ENCODE peak calls at places on chromosomes 5 and 9, in ten cellular contexts. W, N, G, C, X, B, R, O, P and A are unnamed samples.

GRCh38 chr5:144487761-144488160 is 317.1 kb downstream of the KCTD16 start:
- DNase-seq in W (no peak), N (no peak), G (no peak), C (no peak), X (no peak), B (no peak), R (no peak), O (no peak), P (no peak), A (no peak)

GRCh38 chr5:126857472-126858410 is 80.8 kb downstream of the LMNB1 start:
- DNase-seq in W (no peak), N (no peak), G (no peak), C (no peak), X (no peak), B (no peak), R (no peak), O (no peak), P (no peak), A (no peak)

GRCh38 chr5:73793911-73794310 is 167.9 kb downstream of the ARHGEF28 start:
- DNase-seq in W (no peak), N (no peak), G (no peak), C (no peak), X (no peak), B (no peak), R (peak; percentile 47), O (no peak), P (no peak), A (no peak)

GRCh38 chr5:169801324-169801777 is 164.3 kb downstream of the DOCK2 start:
- DNase-seq in W (peak; percentile 91), N (no peak), G (no peak), C (no peak), X (no peak), B (no peak), R (no peak), O (no peak), P (no peak), A (no peak)

GRCh38 chr5:159174511-159175168 is 34.7 kb downstream of the RNF145 start:
- DNase-seq in W (no peak), N (no peak), G (no peak), C (no peak), X (no peak), B (no peak), R (peak; percentile 37), O (no peak), P (no peak), A (no peak)

GRCh38 chr9:12759767-12760166 is 15.1 kb upstream of the LURAP1L start:
- DNase-seq in W (no peak), N (no peak), G (no peak), C (no peak), X (no peak), B (no peak), R (no peak), O (no peak), P (no peak), A (no peak)

GRCh38 chr9:2299156-2299842 is 284.2 kb downstream of the SMARCA2 start:
- DNase-seq in W (no peak), N (peak; percentile 63), G (no peak), C (no peak), X (no peak), B (no peak), R (no peak), O (peak; percentile 74), P (no peak), A (no peak)

GRCh38 chr5:95718203-95718602 is 12.9 kb upstream of the RHOBTB3 start:
- DNase-seq in W (peak; percentile 94), N (no peak), G (no peak), C (no peak), X (no peak), B (no peak), R (no peak), O (no peak), P (no peak), A (peak; percentile 60)

GRCh38 chr5:78984020-78984610 is 995 bp downstream of the ARSB start:
- DNase-seq in W (peak; percentile 33), N (no peak), G (no peak), C (no peak), X (no peak), B (no peak), R (peak; percentile 73), O (no peak), P (no peak), A (peak; percentile 45)

GRCh38 chr5:158629591-158630312 is 470.0 kb downstream of the EBF1 start:
- DNase-seq in W (no peak), N (no peak), G (no peak), C (no peak), X (no peak), B (no peak), R (no peak), O (no peak), P (no peak), A (no peak)

GRCh38 chr9:88991066-88992030 is at the start of gene S1PR3:
- DNase-seq in W (peak; percentile 81), N (peak; percentile 64), G (peak; percentile 83), C (peak; percentile 84), X (peak; percentile 29), B (no peak), R (peak; percentile 45), O (peak; percentile 52), P (peak; percentile 68), A (no peak)

DNA sequence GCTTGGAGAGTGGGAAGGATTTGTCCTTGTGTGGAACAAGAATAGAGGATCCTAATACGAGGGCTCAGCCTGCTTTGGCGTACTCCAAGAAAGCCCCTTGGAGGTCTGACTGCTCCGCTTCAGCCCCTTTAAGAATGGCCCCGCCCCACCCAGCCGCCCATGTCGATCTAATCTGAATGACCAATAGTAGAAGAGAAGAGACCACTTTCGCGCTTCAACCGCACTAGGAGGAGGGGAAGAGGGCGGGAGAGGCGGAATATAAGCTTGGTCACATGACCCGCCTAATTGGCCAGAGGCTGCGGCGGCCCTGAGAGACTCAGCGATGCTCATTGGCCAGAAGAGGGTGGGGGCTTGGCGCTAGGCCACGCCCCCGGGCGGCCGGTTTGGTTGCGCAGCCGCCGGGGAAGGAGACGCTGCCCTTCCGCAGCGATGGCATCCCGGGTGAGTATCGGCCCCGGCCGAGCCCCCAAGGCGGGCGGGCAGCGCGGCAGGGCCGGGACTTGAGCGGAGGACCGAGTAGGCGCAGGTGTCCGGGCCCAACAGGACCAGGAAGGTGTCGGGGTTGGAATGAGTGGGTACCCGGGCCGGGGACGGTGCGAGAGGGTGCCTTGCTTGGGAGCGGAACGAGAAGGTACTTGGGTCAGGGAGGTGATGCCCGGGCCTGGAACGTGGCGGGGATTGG is at the start of gene MIGA2:
- DNase-seq in W (peak; percentile 99), N (peak; percentile 98), G (peak; percentile 98), C (peak; percentile 97), X (peak; percentile 97), B (peak; percentile 99), R (peak; percentile 99), O (peak; percentile 99), P (peak; percentile 100), A (peak; percentile 100)
- TF ChIP-seq POLR2A in W (peak; percentile 78), N (no peak), G (peak; percentile 80), C (peak; percentile 91), X (peak; percentile 85), B (no peak), R (peak; percentile 93), O (peak; percentile 92), P (peak; percentile 75), A (peak; percentile 95)

GRCh38 chr9:3507395-3508077 is 18.3 kb downstream of the RFX3 start:
- DNase-seq in W (peak; percentile 93), N (no peak), G (no peak), C (no peak), X (no peak), B (no peak), R (no peak), O (no peak), P (no peak), A (peak; percentile 63)
- TF ChIP-seq POLR2A in W (no peak), N (no peak), G (no peak), C (no peak), X (no peak), B (no peak), R (no peak), O (no peak), P (no peak), A (no peak)

GRCh38 chr9:137202966-137203365 is 2.4 kb upstream of the TPRN start:
- DNase-seq in W (no peak), N (no peak), G (no peak), C (no peak), X (no peak), B (no peak), R (no peak), O (no peak), P (no peak), A (no peak)

GRCh38 chr9:137204731-137205125 is 720 bp downstream of the TMEM203 start:
- DNase-seq in W (no peak), N (no peak), G (no peak), C (no peak), X (no peak), B (no peak), R (no peak), O (no peak), P (no peak), A (no peak)

GRCh38 chr9:137201205-137201868 is 796 bp upstream of the TPRN start:
- DNase-seq in W (no peak), N (no peak), G (no peak), C (no peak), X (no peak), B (no peak), R (no peak), O (no peak), P (no peak), A (no peak)

GRCh38 chr9:137200311-137201204 is at the start of gene TPRN:
- DNase-seq in W (peak; percentile 100), N (peak; percentile 100), G (peak; percentile 99), C (peak; percentile 100), X (peak; percentile 99), B (peak; percentile 100), R (peak; percentile 98), O (peak; percentile 100), P (peak; percentile 100), A (peak; percentile 99)

DNA sequence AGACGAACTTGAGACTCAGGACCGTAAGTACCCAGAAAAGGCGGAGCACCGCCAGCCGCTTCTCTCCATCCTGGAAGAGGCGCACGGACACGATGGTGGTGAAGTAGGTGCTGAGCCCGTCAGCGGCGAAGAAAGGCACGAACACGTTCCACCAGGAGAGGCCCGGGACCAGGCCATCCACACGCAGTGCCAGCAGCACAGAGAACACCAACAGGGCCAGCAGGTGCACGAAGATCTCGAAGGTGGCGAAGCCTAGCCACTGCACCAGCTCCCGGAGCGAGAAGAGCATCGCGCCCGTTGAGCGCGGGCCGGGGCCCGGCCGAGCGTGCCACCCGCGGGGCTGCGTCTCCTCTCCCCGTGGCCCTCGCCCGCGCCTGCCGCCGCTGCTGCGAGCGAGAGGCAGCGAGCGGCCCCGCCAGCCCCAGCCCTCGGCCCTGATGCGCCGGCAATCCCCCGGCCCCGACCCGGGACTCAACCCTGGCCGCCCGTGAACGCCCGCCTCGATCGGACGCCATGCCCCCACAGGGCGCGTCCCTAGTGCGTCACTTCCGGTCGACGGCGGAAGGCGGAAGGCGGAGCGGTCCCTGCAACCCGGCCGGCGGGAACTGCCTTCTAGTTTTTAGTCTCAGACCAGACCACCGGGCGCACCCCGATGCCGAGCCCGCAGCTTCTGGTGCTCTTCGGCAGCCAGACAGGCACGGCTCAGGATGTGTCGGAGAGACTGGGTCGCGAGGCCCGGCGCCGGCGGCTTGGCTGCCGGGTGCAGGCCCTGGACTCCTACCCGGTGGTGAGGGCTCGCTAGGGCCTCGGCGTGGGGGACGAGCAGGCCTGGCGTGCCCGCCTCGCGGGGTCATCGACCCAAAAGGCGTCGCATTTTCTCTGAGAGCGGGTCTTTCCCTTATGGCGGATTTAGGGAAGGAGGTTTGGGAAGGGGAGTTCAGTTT is at the start of the genes NDOR1 and TMEM203:
- DNase-seq in W (peak; percentile 89), N (peak; percentile 94), G (peak; percentile 98), C (peak; percentile 97), X (peak; percentile 89), B (peak; percentile 96), R (peak; percentile 80), O (peak; percentile 89), P (peak; percentile 91), A (peak; percentile 96)
- TF ChIP-seq POLR2A in W (peak; percentile 43), N (no peak), G (no peak), C (peak; percentile 35), X (peak; percentile 71), B (no peak), R (peak; percentile 97), O (peak; percentile 66), P (peak; percentile 74), A (peak; percentile 87)

GRCh38 chr9:129140397-129141065 is 29.3 kb downstream of the PTPA start:
- DNase-seq in W (peak; percentile 81), N (peak; percentile 73), G (peak; percentile 85), C (no peak), X (no peak), B (no peak), R (peak; percentile 16), O (peak; percentile 68), P (no peak), A (peak; percentile 36)
- TF ChIP-seq POLR2A in W (no peak), N (no peak), G (no peak), C (no peak), X (no peak), B (no peak), R (peak; percentile 15), O (peak; percentile 35), P (peak; percentile 41), A (no peak)